ENCODE peak calls at places on chromosomes 3 and 15, in eight cellular contexts. F, X, Y, Q, H, O, S and J are unnamed samples.

GRCh38 chr15:100306098-100306497 is 35.7 kb downstream of the ADAMTS17 start:
- DNase-seq in F (no peak), X (no peak), Y (no peak), Q (no peak), H (no peak), O (no peak), S (no peak), J (no peak)

GRCh38 chr15:36814085-36814484 is 234.7 kb downstream of the CDIN1 start:
- DNase-seq in F (no peak), X (no peak), Y (no peak), Q (no peak), H (no peak), O (no peak), S (no peak), J (no peak)

GRCh38 chr15:60932051-60932915 is 296.8 kb downstream of the RORA start:
- DNase-seq in F (no peak), X (no peak), Y (no peak), Q (peak), H (peak), O (no peak), S (no peak), J (peak)

GRCh38 chr3:105293441-105293840 is 73.3 kb upstream of the ALCAM start:
- DNase-seq in F (no peak), X (no peak), Y (no peak), Q (no peak), H (no peak), O (no peak), S (no peak), J (no peak)

GRCh38 chr3:131397889-131398288 is 16.3 kb downstream of the NUDT16 start:
- DNase-seq in F (no peak), X (no peak), Y (no peak), Q (no peak), H (no peak), O (no peak), S (no peak), J (no peak)

GRCh38 chr15:35047528-35047927 is 37.6 kb downstream of the NANOGP8 start:
- DNase-seq in F (no peak), X (no peak), Y (no peak), Q (no peak), H (no peak), O (no peak), S (no peak), J (no peak)

GRCh38 chr3:12506201-12506600 is 21.9 kb downstream of the TSEN2 start:
- DNase-seq in F (no peak), X (no peak), Y (no peak), Q (no peak), H (no peak), O (no peak), S (no peak), J (no peak)

GRCh38 chr3:38608086-38608775 is 41.3 kb downstream of the SCN5A start:
- DNase-seq in F (no peak), X (no peak), Y (no peak), Q (no peak), H (no peak), O (no peak), S (no peak), J (no peak)

GRCh38 chr15:80779658-80780415 is 667 bp downstream of the CEMIP start:
- DNase-seq in F (peak), X (peak), Y (peak), Q (peak), H (peak), O (no peak), S (no peak), J (peak)

GRCh38 chr3:9727041-9727595 is 4.4 kb upstream of the BRPF1 start:
- DNase-seq in F (peak), X (no peak), Y (peak), Q (no peak), H (no peak), O (peak), S (no peak), J (peak)

GRCh38 chr15:78212546-78213424 is 21.6 kb downstream of the ACSBG1 start:
- DNase-seq in F (no peak), X (peak), Y (no peak), Q (peak), H (peak), O (peak), S (no peak), J (peak)

GRCh38 chr3:164641071-164641470 is 437.2 kb downstream of the SI start:
- DNase-seq in F (no peak), X (no peak), Y (no peak), Q (no peak), H (no peak), O (no peak), S (no peak), J (peak)

GRCh38 chr3:28028554-28028953 is 212.9 kb upstream of the CMC1 start:
- DNase-seq in F (no peak), X (no peak), Y (no peak), Q (no peak), H (no peak), O (no peak), S (no peak), J (no peak)

GRCh38 chr15:58908550-58909309 is 24.7 kb downstream of the SLTM start:
- DNase-seq in F (no peak), X (no peak), Y (no peak), Q (no peak), H (no peak), O (no peak), S (no peak), J (no peak)

GRCh38 chr3:39150803-39151631 is 2.4 kb downstream of the CSRNP1 start:
- DNase-seq in F (peak), X (peak), Y (no peak), Q (peak), H (peak), O (peak), S (no peak), J (peak)

DNA sequence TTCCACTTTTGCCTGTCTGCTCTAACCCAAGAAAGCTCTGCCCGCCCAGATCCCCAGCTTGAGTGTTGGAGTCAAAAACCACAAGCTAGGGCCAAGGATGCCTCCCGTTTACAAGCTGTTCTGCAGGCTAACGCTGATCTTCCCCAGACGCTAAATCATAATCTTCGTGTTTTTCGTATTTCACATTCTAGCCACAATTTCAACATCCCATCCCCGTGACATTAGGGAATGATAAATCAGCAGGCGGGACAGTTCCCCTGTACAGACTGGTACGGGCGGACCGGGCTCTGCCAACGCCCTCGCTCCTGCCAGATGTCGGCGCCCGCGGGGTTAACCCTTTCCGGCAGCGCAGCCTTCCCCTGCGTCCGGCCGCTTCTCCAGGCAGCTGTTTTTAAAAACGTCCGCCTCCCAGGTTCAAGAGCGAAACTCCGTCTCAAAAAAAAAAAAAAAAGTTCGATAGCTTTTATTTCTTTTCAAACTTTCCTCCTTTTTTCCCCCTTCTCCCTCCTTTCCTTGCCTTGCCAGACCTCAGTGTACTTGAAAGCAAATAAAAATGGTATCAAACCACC is 81.0 kb upstream of the BNC1 start:
- DNase-seq in F (peak), X (peak), Y (no peak), Q (peak), H (no peak), O (no peak), S (no peak), J (peak)
- H3K4me3 ChIP-seq in F (peak), X (peak), Y (peak), Q (peak), H (peak), O (no peak), S (no peak), J (peak)

GRCh38 chr3:24046214-24046613 is 101.1 kb downstream of the NR1D2 start:
- DNase-seq in F (no peak), X (no peak), Y (no peak), Q (no peak), H (no peak), O (no peak), S (no peak), J (no peak)

GRCh38 chr3:24047513-24047912 is 102.4 kb downstream of the NR1D2 start:
- DNase-seq in F (no peak), X (no peak), Y (no peak), Q (no peak), H (no peak), O (no peak), S (no peak), J (no peak)

GRCh38 chr3:24042174-24042878 is 97.2 kb downstream of the NR1D2 start:
- DNase-seq in F (no peak), X (peak), Y (no peak), Q (peak), H (no peak), O (no peak), S (no peak), J (peak)

GRCh38 chr3:24043985-24044384 is 98.9 kb downstream of the NR1D2 start:
- DNase-seq in F (no peak), X (no peak), Y (no peak), Q (no peak), H (no peak), O (no peak), S (no peak), J (no peak)

GRCh38 chr3:24042879-24043567 is 97.9 kb downstream of the NR1D2 start:
- DNase-seq in F (no peak), X (no peak), Y (no peak), Q (no peak), H (no peak), O (no peak), S (no peak), J (peak)
- H2AFZ ChIP-seq in F (no peak), X (peak), Y (no peak), Q (no peak), H (no peak), O (no peak), S (no peak), J (peak)

DNA sequence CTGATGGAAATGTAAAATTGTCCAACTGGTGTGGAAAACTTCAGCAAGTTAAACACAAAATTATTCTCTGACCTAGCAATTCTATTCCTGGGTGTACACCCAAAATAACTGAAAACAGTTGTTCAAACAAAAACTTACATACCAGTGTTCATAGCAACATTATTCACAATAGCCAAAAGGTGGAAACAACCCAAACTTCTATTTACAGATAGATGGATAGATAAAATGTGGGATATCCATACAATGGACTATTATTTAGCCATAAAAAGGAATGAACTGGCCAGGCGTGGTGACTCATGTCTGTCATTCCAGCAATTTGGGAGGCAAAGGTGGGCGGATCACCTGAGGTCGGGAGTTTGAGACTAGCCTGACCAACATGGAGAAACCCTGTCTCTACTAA is 6.9 kb upstream of the VWA5B2 start:
- DNase-seq in F (no peak), X (no peak), Y (no peak), Q (no peak), H (peak), O (no peak), S (no peak), J (no peak)
- H3K4me3 ChIP-seq in F (no peak), X (no peak), Y (no peak), Q (no peak), H (no peak), O (no peak), S (no peak), J (no peak)

GRCh38 chr3:72847751-72848702 is at the start of gene SHQ1:
- DNase-seq in F (peak), X (peak), Y (peak), Q (peak), H (peak), O (peak), S (peak), J (peak)
- H2AFZ ChIP-seq in F (peak), X (peak), Y (peak), Q (peak), H (peak), O (peak), S (peak), J (peak)

GRCh38 chr3:151769175-151769574 is 35.4 kb downstream of the AADACL2 start:
- DNase-seq in F (no peak), X (no peak), Y (no peak), Q (no peak), H (no peak), O (no peak), S (no peak), J (no peak)

GRCh38 chr3:151768393-151768930 is 34.7 kb downstream of the AADACL2 start:
- DNase-seq in F (no peak), X (no peak), Y (no peak), Q (no peak), H (no peak), O (no peak), S (no peak), J (no peak)

GRCh38 chr3:151770941-151771340 is 37.2 kb downstream of the AADACL2 start:
- DNase-seq in F (no peak), X (peak), Y (no peak), Q (no peak), H (no peak), O (no peak), S (no peak), J (peak)

GRCh38 chr3:151765685-151766084 is 32.0 kb downstream of the AADACL2 start:
- DNase-seq in F (no peak), X (no peak), Y (no peak), Q (no peak), H (no peak), O (no peak), S (no peak), J (no peak)

DNA sequence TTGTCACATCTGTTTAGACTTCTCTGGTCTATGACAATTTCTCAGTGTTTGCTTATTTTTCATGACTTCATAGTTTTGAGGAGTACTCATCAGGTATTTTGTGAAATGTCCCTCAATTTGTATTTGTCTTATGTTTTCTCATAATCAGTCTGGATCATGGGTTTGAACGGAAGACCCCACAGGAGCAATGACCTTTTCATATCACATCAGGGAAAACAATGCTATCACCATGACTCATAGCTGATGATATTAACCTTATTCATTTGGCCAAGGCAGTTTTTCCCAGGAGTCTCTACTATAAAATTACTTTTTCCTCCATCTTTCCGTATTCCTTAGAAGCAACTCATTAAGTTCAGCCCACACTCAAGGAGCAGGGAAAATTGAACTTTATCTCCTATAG is 32.7 kb downstream of the AADACL2 start:
- DNase-seq in F (no peak), X (peak), Y (no peak), Q (peak), H (peak), O (no peak), S (no peak), J (peak)
- H3K4me3 ChIP-seq in F (no peak), X (no peak), Y (no peak), Q (no peak), H (no peak), O (no peak), S (no peak), J (no peak)

DNA sequence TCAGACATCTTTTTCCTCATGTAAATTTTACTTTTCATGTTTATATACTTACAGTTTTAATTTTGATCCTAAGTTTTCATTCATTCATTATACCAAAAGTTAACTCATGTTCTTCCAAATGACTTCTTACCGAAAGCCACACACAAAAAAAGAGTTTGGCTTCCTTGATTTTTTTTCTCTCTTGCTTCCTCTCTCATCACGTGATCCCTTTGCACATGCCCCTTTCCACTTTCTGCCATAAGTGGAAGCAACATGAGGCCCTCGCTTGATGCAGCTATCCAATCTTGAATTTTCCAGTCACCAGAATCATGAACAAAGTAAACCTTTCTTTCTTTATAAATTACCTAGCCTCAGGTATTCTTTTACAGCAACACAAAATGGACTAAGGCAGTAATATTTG is 93.7 kb downstream of the LEKR1 start:
- DNase-seq in F (no peak), X (no peak), Y (no peak), Q (no peak), H (no peak), O (no peak), S (no peak), J (no peak)
- H2AFZ ChIP-seq in F (no peak), X (no peak), Y (no peak), Q (no peak), H (no peak), O (peak), S (no peak), J (no peak)

GRCh38 chr3:16176391-16177030 is 2.0 kb downstream of the GALNT15 start:
- DNase-seq in F (no peak), X (peak), Y (no peak), Q (peak), H (no peak), O (no peak), S (no peak), J (peak)
- H3K4me3 ChIP-seq in F (no peak), X (peak), Y (no peak), Q (peak), H (no peak), O (no peak), S (no peak), J (peak)

DNA sequence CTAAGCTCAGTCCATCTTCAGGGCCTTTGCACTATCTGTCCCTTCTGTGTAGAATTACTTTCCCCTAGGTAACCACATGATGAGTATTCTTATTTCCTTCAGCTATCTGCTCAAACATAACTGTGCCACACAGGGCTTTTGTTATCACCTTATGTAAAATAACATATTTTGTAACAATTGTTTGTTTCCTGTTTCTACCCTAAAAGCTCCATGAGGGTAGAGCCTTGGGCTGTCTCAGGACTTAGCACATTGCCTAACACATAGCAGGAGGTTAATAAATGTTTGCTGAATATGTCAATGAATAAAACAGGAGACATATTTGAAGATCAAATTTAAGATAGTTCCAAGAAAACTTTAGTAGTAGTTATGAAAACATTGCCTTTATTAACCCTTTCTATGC is 14.7 kb downstream of the VGLL3 start:
- DNase-seq in F (no peak), X (no peak), Y (no peak), Q (no peak), H (no peak), O (no peak), S (no peak), J (no peak)
- H2AFZ ChIP-seq in F (no peak), X (no peak), Y (no peak), Q (no peak), H (no peak), O (no peak), S (no peak), J (no peak)